ENCODE peak calls at places on chromosomes 12 and 14, in five cellular contexts. One of them, this sample, is unnamed.

GRCh38 chr12:29521951-29522350 is 24.5 kb upstream of the OVCH1 start:
- DNase-seq in neural progenitor cell: no peak
- DNase-seq in HAP-1: no peak
- DNase-seq in esophagus squamous epithelium: no peak
- DNase-seq in breast epithelium: no peak
- DNase-seq in this sample: no peak

GRCh38 chr14:103207404-103208072 is 84.3 kb downstream of the TNFAIP2 start:
- DNase-seq in neural progenitor cell: peak; percentile 45
- DNase-seq in HAP-1: no peak
- DNase-seq in esophagus squamous epithelium: no peak
- DNase-seq in breast epithelium: no peak
- DNase-seq in this sample: no peak

GRCh38 chr12:92608418-92609091 is 94.2 kb upstream of the PLEKHG7 start:
- DNase-seq in neural progenitor cell: peak; percentile 48
- DNase-seq in HAP-1: no peak
- DNase-seq in esophagus squamous epithelium: no peak
- DNase-seq in breast epithelium: no peak
- DNase-seq in this sample: no peak

GRCh38 chr14:87231336-87232026 is 761.5 kb downstream of the GALC start:
- DNase-seq in neural progenitor cell: no peak
- DNase-seq in HAP-1: no peak
- DNase-seq in esophagus squamous epithelium: no peak
- DNase-seq in breast epithelium: no peak
- DNase-seq in this sample: no peak

GRCh38 chr12:107304588-107305532 is 211.5 kb upstream of the CRY1 start:
- DNase-seq in neural progenitor cell: no peak
- DNase-seq in HAP-1: no peak
- DNase-seq in esophagus squamous epithelium: no peak
- DNase-seq in breast epithelium: no peak
- DNase-seq in this sample: no peak

GRCh38 chr12:80472912-80473500 is 29.0 kb downstream of the PTPRQ start:
- DNase-seq in neural progenitor cell: peak; percentile 61
- DNase-seq in HAP-1: peak; percentile 13
- DNase-seq in esophagus squamous epithelium: no peak
- DNase-seq in breast epithelium: no peak
- DNase-seq in this sample: no peak

GRCh38 chr12:9943244-9943643 is 11.1 kb upstream of the CLEC2A start:
- DNase-seq in neural progenitor cell: no peak
- DNase-seq in HAP-1: no peak
- DNase-seq in esophagus squamous epithelium: no peak
- DNase-seq in breast epithelium: no peak
- DNase-seq in this sample: peak; percentile 36

GRCh38 chr14:100827751-100828447 is 2.0 kb downstream of the MEG3 start:
- DNase-seq in neural progenitor cell: no peak
- DNase-seq in HAP-1: no peak
- DNase-seq in esophagus squamous epithelium: no peak
- DNase-seq in breast epithelium: no peak
- DNase-seq in this sample: no peak

GRCh38 chr12:109727746-109728726 is 14.4 kb downstream of the FAM222A start:
- DNase-seq in neural progenitor cell: no peak
- DNase-seq in HAP-1: no peak
- DNase-seq in esophagus squamous epithelium: no peak
- DNase-seq in breast epithelium: no peak
- DNase-seq in this sample: no peak

GRCh38 chr14:83867871-83868270 is 1662.1 kb upstream of the FLRT2 start:
- DNase-seq in neural progenitor cell: no peak
- DNase-seq in HAP-1: peak; percentile 63
- DNase-seq in esophagus squamous epithelium: no peak
- DNase-seq in breast epithelium: no peak
- DNase-seq in this sample: no peak

DNA sequence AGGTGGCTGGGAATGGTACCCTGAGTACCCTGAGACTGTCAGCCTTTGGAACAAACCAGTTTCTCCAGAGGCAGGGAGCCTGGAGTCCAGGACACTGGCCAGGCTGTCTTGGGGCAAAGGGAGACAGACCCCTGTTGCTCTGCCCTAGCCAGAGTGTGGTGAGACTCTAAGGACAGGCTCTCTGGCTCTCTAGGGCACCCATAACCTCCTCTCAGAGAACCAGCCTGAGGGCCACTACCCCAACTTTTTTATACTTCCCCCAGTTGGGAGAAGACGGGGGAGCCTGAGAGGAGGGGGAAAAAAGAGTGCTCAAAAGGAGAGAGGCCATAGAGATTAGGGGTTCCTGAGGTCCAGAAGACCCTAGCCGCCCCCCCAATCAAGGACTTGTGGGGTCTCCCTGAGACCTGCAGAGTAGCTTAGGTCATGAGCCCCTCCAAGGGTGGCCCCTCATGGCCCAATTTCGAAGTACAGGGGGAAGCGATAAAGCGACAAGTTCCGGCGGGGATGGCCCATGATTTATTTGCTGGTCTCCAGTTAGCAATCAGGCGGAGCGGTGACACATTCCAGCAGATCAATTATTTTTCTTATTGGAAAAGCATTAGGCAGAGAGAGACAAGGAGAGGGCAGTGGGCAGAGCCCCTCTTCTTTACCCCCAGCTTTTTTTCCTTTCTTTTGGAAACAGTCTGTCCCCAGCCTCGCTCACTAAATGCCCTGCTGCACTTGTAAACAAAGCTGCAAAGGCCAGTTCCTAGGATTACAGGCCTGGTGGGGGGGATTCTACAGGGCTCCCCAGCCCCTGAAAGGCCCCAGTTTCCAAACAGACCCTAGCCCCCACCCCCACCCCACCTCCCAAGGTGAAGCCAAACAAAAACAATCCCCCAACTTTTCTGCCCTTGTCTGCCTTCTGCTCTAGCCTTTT is 1.5 kb downstream of the HOXC8 start:
- DNase-seq in neural progenitor cell: no peak
- DNase-seq in HAP-1: no peak
- DNase-seq in esophagus squamous epithelium: no peak
- DNase-seq in breast epithelium: no peak
- DNase-seq in this sample: no peak
- H3K4me3 ChIP-seq in neural progenitor cell: no peak overlapping the region
- H3K4me3 ChIP-seq in HAP-1: peak overlapping the region; percentile 45
- H3K4me3 ChIP-seq in esophagus squamous epithelium: no peak overlapping the region
- H3K4me3 ChIP-seq in breast epithelium: peak overlapping the region; percentile 71
- H3K4me3 ChIP-seq in this sample: no peak overlapping the region

GRCh38 chr14:32606297-32606696 is 277.2 kb downstream of the AKAP6 start:
- DNase-seq in neural progenitor cell: no peak
- DNase-seq in HAP-1: no peak
- DNase-seq in esophagus squamous epithelium: no peak
- DNase-seq in breast epithelium: no peak
- DNase-seq in this sample: no peak
- H3K4me1 ChIP-seq in neural progenitor cell: peaks cover 11% of the 10 kb centered on the region
- H3K4me1 ChIP-seq in HAP-1: no peaks in the 10 kb centered on the region
- H3K4me1 ChIP-seq in esophagus squamous epithelium: peaks cover 13% of the 10 kb centered on the region
- H3K4me1 ChIP-seq in breast epithelium: no peaks in the 10 kb centered on the region
- H3K4me1 ChIP-seq in this sample: no peaks in the 10 kb centered on the region

GRCh38 chr12:124513297-124513867 is 54.0 kb downstream of the NCOR2 start:
- DNase-seq in neural progenitor cell: peak; percentile 52
- DNase-seq in HAP-1: no peak
- DNase-seq in esophagus squamous epithelium: no peak
- DNase-seq in breast epithelium: no peak
- DNase-seq in this sample: no peak
- H3K4me3 ChIP-seq in neural progenitor cell: no peak overlapping the region
- H3K4me3 ChIP-seq in HAP-1: no peak overlapping the region
- H3K4me3 ChIP-seq in esophagus squamous epithelium: no peak overlapping the region
- H3K4me3 ChIP-seq in breast epithelium: peak overlapping the region; percentile 48
- H3K4me3 ChIP-seq in this sample: no peak overlapping the region

GRCh38 chr12:111428728-111429175 is 23.0 kb downstream of the SH2B3 start:
- DNase-seq in neural progenitor cell: no peak
- DNase-seq in HAP-1: no peak
- DNase-seq in esophagus squamous epithelium: no peak
- DNase-seq in breast epithelium: no peak
- DNase-seq in this sample: no peak
- H3K4me1 ChIP-seq in neural progenitor cell: peaks cover 21% of the 10 kb centered on the region
- H3K4me1 ChIP-seq in HAP-1: peaks cover 6% of the 10 kb centered on the region
- H3K4me1 ChIP-seq in esophagus squamous epithelium: peaks cover 51% of the 10 kb centered on the region
- H3K4me1 ChIP-seq in breast epithelium: no peaks in the 10 kb centered on the region
- H3K4me1 ChIP-seq in this sample: peaks cover 99% of the 10 kb centered on the region

GRCh38 chr12:118060301-118061010 is 523 bp downstream of the WSB2 start:
- DNase-seq in neural progenitor cell: peak; percentile 49
- DNase-seq in HAP-1: peak; percentile 41
- DNase-seq in esophagus squamous epithelium: no peak
- DNase-seq in breast epithelium: peak; percentile 28
- DNase-seq in this sample: peak; percentile 32
- H3K4me3 ChIP-seq in neural progenitor cell: peak overlapping the region; percentile 81
- H3K4me3 ChIP-seq in HAP-1: peak overlapping the region; percentile 57
- H3K4me3 ChIP-seq in esophagus squamous epithelium: peak overlapping the region; percentile 90
- H3K4me3 ChIP-seq in breast epithelium: peak overlapping the region; percentile 91
- H3K4me3 ChIP-seq in this sample: peak overlapping the region; percentile 74

DNA sequence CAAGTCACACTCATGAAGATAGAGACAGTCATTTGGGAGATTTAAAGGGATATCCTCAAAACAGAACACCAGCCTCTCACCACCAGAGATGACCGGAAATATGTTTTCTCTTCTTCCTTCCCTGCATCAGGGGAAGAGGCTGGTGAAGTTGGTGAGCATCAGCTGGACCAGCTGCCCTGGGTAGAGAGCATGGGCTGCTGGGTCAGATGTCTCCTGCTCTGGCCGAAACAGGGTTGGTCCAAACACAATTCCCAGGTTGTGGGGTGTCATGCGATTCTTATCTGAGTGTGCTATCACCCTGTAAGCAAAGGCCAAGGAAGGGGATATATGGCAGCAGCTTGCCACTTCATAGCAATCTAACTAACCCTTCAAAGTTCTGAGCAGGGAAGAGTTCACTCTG is 7.3 kb downstream of the ARHGAP9 start:
- DNase-seq in neural progenitor cell: no peak
- DNase-seq in HAP-1: no peak
- DNase-seq in esophagus squamous epithelium: no peak
- DNase-seq in breast epithelium: no peak
- DNase-seq in this sample: no peak
- H3K4me1 ChIP-seq in neural progenitor cell: peaks cover 11% of the 10 kb centered on the region
- H3K4me1 ChIP-seq in HAP-1: no peaks in the 10 kb centered on the region
- H3K4me1 ChIP-seq in esophagus squamous epithelium: peaks cover 18% of the 10 kb centered on the region
- H3K4me1 ChIP-seq in breast epithelium: peaks cover 15% of the 10 kb centered on the region
- H3K4me1 ChIP-seq in this sample: peaks cover 15% of the 10 kb centered on the region

DNA sequence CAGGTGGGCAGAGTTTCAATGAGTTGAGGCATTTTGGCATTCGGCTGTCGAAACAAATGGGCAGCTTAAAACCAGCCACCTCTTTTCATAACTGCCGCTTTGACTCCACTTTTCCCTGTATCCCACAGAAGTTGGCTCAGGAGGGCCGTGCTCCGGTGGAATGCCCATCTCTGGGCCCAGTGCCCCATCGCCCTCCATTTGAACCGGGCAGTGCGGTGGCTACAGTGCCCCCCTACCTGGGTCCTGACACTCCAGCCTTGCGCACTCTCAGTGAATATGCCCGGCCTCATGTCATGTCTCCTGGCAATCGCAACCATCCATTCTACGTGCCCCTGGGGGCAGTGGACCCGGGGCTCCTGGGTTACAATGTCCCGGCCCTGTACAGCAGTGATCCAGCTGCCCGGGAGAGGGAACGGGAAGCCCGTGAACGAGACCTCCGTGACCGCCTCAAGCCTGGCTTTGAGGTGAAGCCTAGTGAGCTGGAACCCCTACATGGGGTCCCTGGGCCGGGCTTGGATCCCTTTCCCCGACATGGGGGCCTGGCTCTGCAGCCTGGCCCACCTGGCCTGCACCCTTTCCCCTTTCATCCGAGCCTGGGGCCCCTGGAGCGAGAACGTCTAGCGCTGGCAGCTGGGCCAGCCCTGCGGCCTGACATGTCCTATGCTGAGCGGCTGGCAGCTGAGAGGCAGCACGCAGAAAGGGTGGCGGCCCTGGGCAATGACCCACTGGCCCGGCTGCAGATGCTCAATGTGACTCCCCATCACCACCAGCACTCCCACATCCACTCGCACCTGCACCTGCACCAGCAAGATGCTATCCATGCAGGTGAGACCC is 5.0 kb upstream of the RNU7-1 start:
- DNase-seq in neural progenitor cell: no peak
- DNase-seq in HAP-1: no peak
- DNase-seq in esophagus squamous epithelium: no peak
- DNase-seq in breast epithelium: no peak
- DNase-seq in this sample: no peak
- H3K4me3 ChIP-seq in neural progenitor cell: peak overlapping the region; percentile 56
- H3K4me3 ChIP-seq in HAP-1: peak overlapping the region; percentile 67
- H3K4me3 ChIP-seq in esophagus squamous epithelium: peak overlapping the region; percentile 62
- H3K4me3 ChIP-seq in breast epithelium: peak overlapping the region; percentile 69
- H3K4me3 ChIP-seq in this sample: no peak overlapping the region

GRCh38 chr14:76961631-76962302 is 66.7 kb downstream of the IRF2BPL start:
- DNase-seq in neural progenitor cell: peak; percentile 83
- DNase-seq in HAP-1: peak; percentile 93
- DNase-seq in esophagus squamous epithelium: peak; percentile 61
- DNase-seq in breast epithelium: peak; percentile 83
- DNase-seq in this sample: peak; percentile 94
- H3K4me1 ChIP-seq in neural progenitor cell: peaks cover 28% of the 10 kb centered on the region
- H3K4me1 ChIP-seq in HAP-1: peaks cover 20% of the 10 kb centered on the region
- H3K4me1 ChIP-seq in esophagus squamous epithelium: peaks cover 46% of the 10 kb centered on the region
- H3K4me1 ChIP-seq in breast epithelium: peaks cover 6% of the 10 kb centered on the region
- H3K4me1 ChIP-seq in this sample: peaks cover 63% of the 10 kb centered on the region

GRCh38 chr12:121277367-121277744 is 19.2 kb downstream of the CAMKK2 start:
- DNase-seq in neural progenitor cell: no peak
- DNase-seq in HAP-1: no peak
- DNase-seq in esophagus squamous epithelium: no peak
- DNase-seq in breast epithelium: no peak
- DNase-seq in this sample: no peak

GRCh38 chr12:121279507-121279915 is 17.0 kb downstream of the CAMKK2 start:
- DNase-seq in neural progenitor cell: no peak
- DNase-seq in HAP-1: no peak
- DNase-seq in esophagus squamous epithelium: no peak
- DNase-seq in breast epithelium: no peak
- DNase-seq in this sample: no peak

GRCh38 chr12:121274036-121274763 is 22.3 kb downstream of the CAMKK2 start:
- DNase-seq in neural progenitor cell: no peak
- DNase-seq in HAP-1: no peak
- DNase-seq in esophagus squamous epithelium: no peak
- DNase-seq in breast epithelium: no peak
- DNase-seq in this sample: no peak

GRCh38 chr12:121282072-121282742 is 14.3 kb downstream of the CAMKK2 start:
- DNase-seq in neural progenitor cell: no peak
- DNase-seq in HAP-1: no peak
- DNase-seq in esophagus squamous epithelium: no peak
- DNase-seq in breast epithelium: no peak
- DNase-seq in this sample: no peak

GRCh38 chr12:121278450-121279375 is 17.8 kb downstream of the CAMKK2 start:
- DNase-seq in neural progenitor cell: no peak
- DNase-seq in HAP-1: no peak
- DNase-seq in esophagus squamous epithelium: no peak
- DNase-seq in breast epithelium: no peak
- DNase-seq in this sample: no peak
- H3K4me3 ChIP-seq in neural progenitor cell: no peak overlapping the region
- H3K4me3 ChIP-seq in HAP-1: no peak overlapping the region
- H3K4me3 ChIP-seq in esophagus squamous epithelium: no peak overlapping the region
- H3K4me3 ChIP-seq in breast epithelium: peak overlapping the region; percentile 18
- H3K4me3 ChIP-seq in this sample: no peak overlapping the region

This sample was measured in effector memory CD4-positive, alpha-beta T cell.